ENCODE peak calls at places on chromosomes 13 and 19, in six cellular contexts. W, X, C, K, Z and H are unnamed samples.

GRCh38 chr13:52348983-52349780 is 56.8 kb downstream of the THSD1 start:
- DNase-seq in Z (no peak), X (peak), W (no peak), K (no peak), C (no peak), H (no peak)

GRCh38 chr19:40492274-40492673 is 25.5 kb downstream of the SPTBN4 start:
- DNase-seq in C (no peak), W (no peak), K (no peak), X (no peak), Z (no peak), H (no peak)

GRCh38 chr19:970695-971094 is 13.4 kb upstream of the WDR18 start:
- DNase-seq in C (no peak), K (no peak), W (no peak), X (no peak), Z (no peak), H (no peak)

GRCh38 chr13:79030513-79030912 is 371.6 kb upstream of the OBI1 start:
- DNase-seq in Z (no peak), C (no peak), X (no peak), W (no peak), K (no peak), H (no peak)

GRCh38 chr19:38277969-38278680 is 13.8 kb downstream of the SPINT2 start:
- DNase-seq in K (peak), C (peak), X (no peak), Z (no peak), W (no peak), H (no peak)

GRCh38 chr19:50252111-50252886 is 48.9 kb downstream of the MYH14 start:
- DNase-seq in Z (no peak), C (no peak), X (no peak), W (peak), K (no peak), H (no peak)

GRCh38 chr13:34030782-34031181 is 212.8 kb downstream of the RFC3 start:
- DNase-seq in X (no peak), Z (no peak), C (no peak), K (no peak), W (no peak), H (no peak)

GRCh38 chr13:99926014-99926731 is 45.4 kb downstream of the ZIC5 start:
- DNase-seq in W (no peak), Z (no peak), X (no peak), C (no peak), K (no peak), H (no peak)

GRCh38 chr19:9431475-9431874 is 3.9 kb downstream of the ZNF266 start:
- DNase-seq in K (no peak), W (peak), C (peak), X (no peak), Z (no peak), H (no peak)

GRCh38 chr13:48401480-48401879 is 11.4 kb downstream of the LPAR6 start:
- DNase-seq in Z (no peak), K (no peak), W (no peak), X (no peak), C (no peak), H (no peak)

GRCh38 chr19:52638601-52639000 is 446 bp upstream of the ZNF83 start:
- DNase-seq in C (peak), K (peak), W (peak), Z (no peak), X (no peak), H (no peak)

GRCh38 chr19:46860846-46861690 is at the start of gene ARHGAP35:
- DNase-seq in Z (no peak), K (no peak), C (no peak), W (peak), X (no peak), H (peak)

GRCh38 chr19:46861691-46862503 is 1.1 kb downstream of the ARHGAP35 start:
- DNase-seq in W (peak), Z (no peak), X (no peak), C (no peak), K (no peak), H (no peak)

GRCh38 chr19:46862504-46862835 is 1.7 kb downstream of the ARHGAP35 start:
- DNase-seq in Z (no peak), W (no peak), X (no peak), C (no peak), K (no peak), H (no peak)

GRCh38 chr19:46859637-46860124 is 1.1 kb upstream of the ARHGAP35 start:
- DNase-seq in W (no peak), C (peak), X (no peak), Z (no peak), K (no peak), H (no peak)

GRCh38 chr19:46860125-46860845 is 512 bp upstream of the ARHGAP35 start:
- DNase-seq in W (peak), Z (peak), K (peak), X (peak), C (peak), H (peak)
- TF ChIP-seq CTCF in W (no peak), Z (no peak), K (no peak), X (no peak), C (peak), H (no peak)

GRCh38 chr19:16039545-16039944 is 36.8 kb upstream of the TPM4 start:
- DNase-seq in K (no peak), C (no peak), Z (no peak), W (no peak), X (no peak), H (no peak)

GRCh38 chr19:16039081-16039480 is 37.2 kb upstream of the TPM4 start:
- DNase-seq in X (no peak), W (no peak), K (no peak), Z (no peak), C (no peak), H (no peak)

GRCh38 chr19:16041571-16042386 is 34.5 kb upstream of the TPM4 start:
- DNase-seq in Z (peak), K (no peak), W (peak), C (peak), X (peak), H (peak)

GRCh38 chr19:16042533-16043085 is 33.7 kb upstream of the TPM4 start:
- DNase-seq in X (no peak), W (no peak), C (no peak), Z (no peak), K (no peak), H (no peak)

GRCh38 chr19:16040642-16041041 is 35.7 kb upstream of the TPM4 start:
- DNase-seq in X (peak), Z (no peak), W (no peak), K (no peak), C (no peak), H (no peak)
- TF ChIP-seq CTCF in X (no peak), Z (no peak), W (no peak), K (no peak), C (no peak), H (no peak)

GRCh38 chr13:29137995-29138394 is 317.9 kb downstream of the MTUS2 start:
- DNase-seq in X (no peak), W (no peak), Z (no peak), K (no peak), C (no peak), H (no peak)
- TF ChIP-seq CTCF in X (no peak), W (no peak), Z (no peak), K (no peak), C (no peak), H (no peak)

DNA sequence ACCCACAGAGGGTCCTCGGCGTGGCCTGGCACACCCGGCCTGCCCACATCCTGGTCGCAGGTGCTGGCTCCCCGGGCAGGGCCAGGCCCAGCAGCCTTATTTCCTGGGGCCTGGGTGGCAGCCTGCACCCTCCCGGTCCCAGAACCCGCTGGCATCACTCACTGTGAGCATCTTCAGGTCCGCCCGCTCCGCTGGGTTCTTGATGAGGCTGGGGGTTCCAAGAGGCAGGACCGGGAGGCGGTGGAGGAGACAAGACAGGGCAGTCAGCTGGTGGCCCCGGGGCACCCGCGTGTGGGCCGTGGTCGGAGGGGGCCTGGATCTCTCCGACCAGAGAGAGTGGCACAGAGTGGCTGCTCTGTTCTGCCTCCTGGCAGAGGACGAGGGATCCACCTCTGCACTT is 27.6 kb upstream of the ZBTB7A start:
- DNase-seq in W (no peak), C (no peak), Z (no peak), K (no peak), X (no peak), H (no peak)
- TF ChIP-seq CTCF in W (no peak), C (no peak), Z (no peak), K (no peak), X (no peak), H (no peak)

DNA sequence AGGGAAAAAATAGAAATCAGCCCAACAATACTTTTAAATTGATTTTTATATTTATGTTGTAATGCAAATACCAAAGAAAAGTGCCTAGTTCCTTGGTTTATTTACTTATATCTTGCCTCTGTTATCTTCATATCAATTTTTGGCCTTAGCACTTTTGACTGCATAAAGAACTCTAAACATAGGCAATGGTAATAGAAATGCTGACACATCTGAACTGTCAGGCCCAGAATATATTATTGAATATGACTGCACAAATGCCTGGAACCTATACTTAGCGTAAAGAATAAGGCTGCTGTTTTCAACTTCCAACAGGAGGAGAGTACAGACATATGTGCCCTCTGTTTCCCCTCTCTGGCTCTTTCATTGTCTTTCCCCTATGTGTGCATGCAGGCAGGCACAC is 91.1 kb downstream of the DNAJC15 start:
- DNase-seq in W (no peak), K (no peak), C (no peak), X (no peak), Z (no peak), H (no peak)
- TF ChIP-seq CTCF in W (no peak), K (no peak), C (no peak), X (no peak), Z (no peak), H (no peak)

GRCh38 chr19:53885036-53885435 is 3.0 kb downstream of the PRKCG start:
- DNase-seq in C (no peak), K (no peak), X (no peak), Z (no peak), W (no peak), H (no peak)
- TF ChIP-seq CTCF in C (no peak), K (no peak), X (no peak), Z (no peak), W (no peak), H (no peak)

GRCh38 chr19:5743640-5744039 is 23.2 kb downstream of the CATSPERD start:
- DNase-seq in Z (no peak), K (no peak), C (no peak), X (no peak), W (no peak), H (no peak)

GRCh38 chr19:5738423-5738822 is 18.0 kb downstream of the CATSPERD start:
- DNase-seq in W (no peak), X (no peak), C (no peak), Z (no peak), K (no peak), H (no peak)

DNA sequence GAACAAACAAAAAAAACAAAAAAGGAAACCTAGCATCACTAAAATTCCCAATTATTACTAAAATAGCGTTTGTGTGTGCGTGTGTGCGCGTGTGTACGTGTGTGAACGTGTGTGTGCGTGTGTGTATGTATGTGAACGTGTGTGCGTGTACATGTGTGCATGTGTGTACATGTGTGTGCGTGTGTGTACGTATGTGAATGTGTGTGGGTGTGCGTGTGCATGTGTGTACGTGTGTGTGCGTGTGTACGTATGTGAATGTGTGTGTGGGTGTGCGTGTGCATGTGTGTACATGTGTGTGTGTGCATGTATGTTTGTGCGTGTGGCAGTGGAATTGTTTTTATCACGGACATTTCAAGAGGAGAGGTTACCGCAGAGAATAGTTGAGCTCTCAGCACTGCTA is 21.6 kb downstream of the CATSPERD start:
- DNase-seq in Z (no peak), K (no peak), W (no peak), X (no peak), C (no peak), H (no peak)
- TF ChIP-seq CTCF in Z (no peak), K (no peak), W (no peak), X (no peak), C (no peak), H (no peak)

GRCh38 chr19:35139618-35139943 is 957 bp downstream of the FXYD1 start:
- DNase-seq in K (no peak), Z (no peak), X (no peak), C (no peak), W (no peak), H (no peak)
- TF ChIP-seq CTCF in K (no peak), Z (no peak), X (no peak), C (peak), W (no peak), H (no peak)

GRCh38 chr13:35930665-35931631 is 200.2 kb downstream of the DCLK1 start:
- DNase-seq in X (no peak), K (no peak), W (no peak), C (no peak), Z (no peak), H (no peak)
- TF ChIP-seq CTCF in X (no peak), K (no peak), W (no peak), C (no peak), Z (no peak), H (no peak)